ENCODE peak calls at places on chromosomes 2 and 18, in eight cellular contexts. E is NCI-H1105; P is stimulated activated CD4-positive, alpha-beta T cell treated with anti-CD3 and anti-CD28 coated beads, Interleukin-4, amount 100 ng/mL, for 1 hour; K is omental fat pad; M is fibroblast of the aortic adventitia; B is H7; J is caudate nucleus; V is NCI-H345. L is an unnamed sample.

GRCh38 chr2:75284345-75284744 is 85.0 kb upstream of the TACR1 start:
- DNase-seq in E (no peak), P (no peak), K (no peak), M (no peak), B (no peak), J (no peak), V (no peak), L (no peak)

GRCh38 chr2:119178811-119179601 is 20.5 kb upstream of the C1QL2 start:
- DNase-seq in E (no peak), P (no peak), K (no peak), M (peak), B (no peak), J (no peak), V (no peak), L (no peak)

GRCh38 chr18:42178381-42179080 is 223.5 kb downstream of the PIK3C3 start:
- DNase-seq in E (no peak), P (no peak), K (no peak), M (no peak), B (no peak), J (no peak), V (no peak), L (no peak)

GRCh38 chr2:238725298-238725697 is 122.6 kb upstream of the TWIST2 start:
- DNase-seq in E (no peak), P (no peak), K (no peak), M (no peak), B (no peak), J (no peak), V (no peak), L (no peak)

GRCh38 chr2:164757934-164758695 is 83.5 kb downstream of the COBLL1 start:
- DNase-seq in E (no peak), P (no peak), K (no peak), M (peak), B (no peak), J (no peak), V (no peak), L (no peak)

GRCh38 chr2:16784652-16785051 is 119.0 kb upstream of the CYRIA start:
- DNase-seq in E (no peak), P (no peak), K (no peak), M (no peak), B (no peak), J (no peak), V (no peak), L (no peak)

GRCh38 chr2:23954325-23955014 is 14.2 kb downstream of the UBXN2A start:
- DNase-seq in E (no peak), P (no peak), K (no peak), M (peak), B (no peak), J (no peak), V (no peak), L (no peak)

GRCh38 chr2:31286230-31286629 is 52.3 kb downstream of the EHD3 start:
- DNase-seq in E (no peak), P (no peak), K (no peak), M (peak), B (no peak), J (no peak), V (no peak), L (no peak)

GRCh38 chr2:71727562-71727961 is 274.2 kb downstream of the DYSF start:
- DNase-seq in E (no peak), P (no peak), K (no peak), M (no peak), B (no peak), J (no peak), V (no peak), L (no peak)

GRCh38 chr2:239236043-239236807 is 164.6 kb downstream of the HDAC4 start:
- DNase-seq in E (no peak), P (no peak), K (no peak), M (no peak), B (peak), J (no peak), V (peak), L (no peak)

GRCh38 chr2:10897956-10898355 is 13.8 kb upstream of the KCNF1 start:
- DNase-seq in E (no peak), P (no peak), K (no peak), M (no peak), B (no peak), J (no peak), V (no peak), L (no peak)

GRCh38 chr2:33681333-33681732 is 82.2 kb upstream of the FAM98A start:
- DNase-seq in E (no peak), P (no peak), K (no peak), M (peak), B (no peak), J (no peak), V (no peak), L (no peak)

GRCh38 chr2:28960401-28960800 is 20.7 kb upstream of the TOGARAM2 start:
- DNase-seq in E (no peak), P (no peak), K (no peak), M (no peak), B (no peak), J (no peak), V (no peak), L (no peak)

GRCh38 chr2:238596571-238597551 is 170.1 kb downstream of the ASB1 start:
- DNase-seq in E (no peak), P (no peak), K (no peak), M (peak), B (peak), J (no peak), V (no peak), L (peak)

GRCh38 chr2:229044581-229044980 is 226.5 kb downstream of the PID1 start:
- DNase-seq in E (no peak), P (no peak), K (no peak), M (peak), B (no peak), J (no peak), V (no peak), L (no peak)

GRCh38 chr2:41928593-41928992 is 119.2 kb upstream of the PKDCC start:
- DNase-seq in E (no peak), P (no peak), K (no peak), M (peak), B (no peak), J (no peak), V (no peak), L (no peak)

GRCh38 chr18:3217930-3218647 is 1.7 kb downstream of the MYOM1 start:
- DNase-seq in E (no peak), P (no peak), K (no peak), M (peak), B (peak), J (no peak), V (no peak), L (peak)

GRCh38 chr2:98757904-98758421 is 27.0 kb upstream of the MGAT4A start:
- DNase-seq in E (no peak), P (peak), K (no peak), M (peak), B (no peak), J (no peak), V (no peak), L (no peak)

GRCh38 chr2:168890006-168890782 is at the start of gene SPC25:
- DNase-seq in E (peak), P (peak), K (peak), M (peak), B (peak), J (peak), V (peak), L (peak)

GRCh38 chr2:37551783-37552182 is 119.7 kb downstream of the CDC42EP3 start:
- DNase-seq in E (no peak), P (no peak), K (no peak), M (no peak), B (no peak), J (no peak), V (no peak), L (no peak)

GRCh38 chr2:27407798-27408491 is 1.4 kb downstream of the PPM1G start:
- DNase-seq in E (peak), P (no peak), K (no peak), M (peak), B (peak), J (no peak), V (peak), L (peak)

GRCh38 chr2:147862859-147863516 is 18.2 kb downstream of the ACVR2A start:
- DNase-seq in E (no peak), P (no peak), K (no peak), M (no peak), B (no peak), J (no peak), V (no peak), L (no peak)

GRCh38 chr2:24409700-24410556 is 49.6 kb upstream of the ITSN2 start:
- DNase-seq in E (peak), P (no peak), K (no peak), M (peak), B (peak), J (peak), V (peak), L (peak)

GRCh38 chr2:7835693-7836680 is 845.9 kb upstream of the ID2 start:
- DNase-seq in E (peak), P (no peak), K (no peak), M (no peak), B (no peak), J (no peak), V (peak), L (no peak)

GRCh38 chr2:222688912-222689311 is 17.5 kb downstream of the MOGAT1 start:
- DNase-seq in E (no peak), P (no peak), K (no peak), M (peak), B (no peak), J (no peak), V (no peak), L (no peak)

GRCh38 chr2:5618271-5618670 is 73.9 kb upstream of the SOX11 start:
- DNase-seq in E (no peak), P (no peak), K (no peak), M (no peak), B (no peak), J (no peak), V (no peak), L (no peak)

GRCh38 chr2:43185146-43185545 is 41.3 kb downstream of the ZFP36L2 start:
- DNase-seq in E (no peak), P (no peak), K (no peak), M (no peak), B (no peak), J (no peak), V (no peak), L (no peak)

GRCh38 chr2:42314892-42315468 is 46.0 kb downstream of the COX7A2L start:
- DNase-seq in E (no peak), P (no peak), K (no peak), M (peak), B (no peak), J (no peak), V (no peak), L (no peak)

GRCh38 chr2:51220080-51220479 is 188.1 kb upstream of the NRXN1 start:
- DNase-seq in E (no peak), P (no peak), K (no peak), M (no peak), B (no peak), J (no peak), V (no peak), L (no peak)

GRCh38 chr2:86050301-86050700 is 55.4 kb downstream of the POLR1A start:
- DNase-seq in E (no peak), P (no peak), K (no peak), M (no peak), B (no peak), J (no peak), V (no peak), L (no peak)

GRCh38 chr2:86012017-86012712 is 93.5 kb downstream of the POLR1A start:
- DNase-seq in E (no peak), P (no peak), K (peak), M (no peak), B (peak), J (no peak), V (no peak), L (no peak)

GRCh38 chr2:9548506-9548905 is 7.1 kb downstream of the ADAM17 start:
- DNase-seq in E (no peak), P (no peak), K (no peak), M (no peak), B (no peak), J (no peak), V (no peak), L (no peak)

GRCh38 chr2:212032032-212032431 is 506.6 kb downstream of the ERBB4 start:
- DNase-seq in E (no peak), P (no peak), K (no peak), M (peak), B (no peak), J (no peak), V (no peak), L (no peak)

GRCh38 chr2:1593371-1594205 is 150.7 kb downstream of the PXDN start:
- DNase-seq in E (no peak), P (no peak), K (no peak), M (peak), B (peak), J (no peak), V (peak), L (peak)

GRCh38 chr18:50092250-50092780 is 102.6 kb downstream of the MYO5B start:
- DNase-seq in E (no peak), P (no peak), K (no peak), M (no peak), B (no peak), J (no peak), V (peak), L (peak)

L was measured in iPS-NIHi11.